ENCODE peak calls at places on chromosomes 16 and 17, in seven cellular contexts. Z is kidney, I is A549, K is GM23338, S is pancreas, Y is mesendoderm, W is ovary. D is an unnamed sample. For H3K4me1, the result is how much of the 10 kb centered on the place peaks cover.

GRCh38 chr16:46673320-46674013 is 15.5 kb downstream of the VPS35 start:
- DNase-seq in K (peak), Z (no peak), I (peak), Y (peak), W (no peak), S (peak), D (peak)

GRCh38 chr17:66633322-66633965 is 201.5 kb upstream of the CACNG5 start:
- DNase-seq in W (no peak), K (no peak), Y (no peak), S (no peak), I (no peak), Z (no peak), D (no peak)

GRCh38 chr16:69417537-69418199 is 6.8 kb upstream of the CYB5B start:
- DNase-seq in I (peak), W (no peak), Y (peak), Z (no peak), K (peak), S (no peak), D (no peak)

GRCh38 chr17:62187681-62188080 is 122.6 kb upstream of the MED13 start:
- DNase-seq in Z (no peak), S (no peak), I (no peak), W (no peak), K (no peak), Y (peak), D (peak)

GRCh38 chr17:61970030-61970429 is 42.2 kb upstream of the INTS2 start:
- DNase-seq in Z (no peak), I (no peak), S (no peak), W (no peak), K (no peak), Y (no peak), D (no peak)

GRCh38 chr16:82660078-82660645 is 33.4 kb downstream of the CDH13 start:
- DNase-seq in S (no peak), Y (no peak), I (no peak), K (peak), W (no peak), Z (peak), D (peak)

GRCh38 chr17:71085238-71086033 is 916.1 kb downstream of the KCNJ2 start:
- DNase-seq in I (peak), Z (no peak), S (no peak), W (no peak), Y (peak), K (peak), D (peak)

GRCh38 chr17:14048169-14048568 is 21.1 kb upstream of the COX10 start:
- DNase-seq in K (peak), Y (peak), S (no peak), Z (no peak), W (no peak), I (peak), D (no peak)

GRCh38 chr16:16148755-16149154 is 74.5 kb downstream of the ABCC6 start:
- DNase-seq in S (no peak), I (no peak), K (no peak), Z (peak), Y (peak), W (no peak), D (no peak)

GRCh38 chr16:24344791-24345190 is 88.7 kb downstream of the CACNG3 start:
- DNase-seq in Z (no peak), K (no peak), W (no peak), S (no peak), I (no peak), Y (peak), D (no peak)

GRCh38 chr16:53829186-53829747 is 125.3 kb downstream of the FTO start:
- DNase-seq in S (no peak), W (no peak), Y (no peak), K (no peak), I (no peak), Z (no peak), D (no peak)

GRCh38 chr17:19958023-19958422 is 19.6 kb downstream of the AKAP10 start:
- DNase-seq in Z (no peak), Y (peak), W (no peak), K (peak), S (no peak), I (peak), D (no peak)

GRCh38 chr17:13475574-13476223 is 126.0 kb downstream of the HS3ST3A1 start:
- DNase-seq in Z (no peak), Y (no peak), W (no peak), S (no peak), K (no peak), I (no peak), D (no peak)

GRCh38 chr17:45018514-45019176 is 32.8 kb downstream of the DCAKD start:
- DNase-seq in K (peak), Z (no peak), S (no peak), W (peak), Y (no peak), I (no peak), D (no peak)

GRCh38 chr16:86298166-86299131 is 211.9 kb upstream of the FOXF1 start:
- DNase-seq in Z (no peak), S (no peak), I (no peak), K (no peak), Y (no peak), W (no peak), D (no peak)

GRCh38 chr16:27218756-27219155 is 15.4 kb downstream of the KDM8 start:
- DNase-seq in Y (no peak), W (no peak), Z (no peak), S (no peak), K (no peak), I (no peak), D (no peak)

GRCh38 chr17:78478757-78479297 is 98.4 kb downstream of the DNAH17 start:
- DNase-seq in K (no peak), Z (no peak), Y (no peak), S (no peak), W (no peak), I (no peak), D (no peak)

GRCh38 chr17:20127660-20128413 is 118.7 kb downstream of the SPECC1 start:
- DNase-seq in Z (no peak), K (no peak), S (no peak), I (no peak), W (no peak), Y (no peak), D (peak)

GRCh38 chr17:16106161-16106891 is 106.7 kb downstream of the TTC19 start:
- DNase-seq in Z (no peak), S (no peak), K (no peak), I (no peak), W (peak), Y (no peak), D (peak)

GRCh38 chr17:13393841-13394710 is 207.7 kb downstream of the HS3ST3A1 start:
- DNase-seq in I (no peak), Y (no peak), Z (no peak), K (no peak), W (no peak), S (no peak), D (peak)

GRCh38 chr17:36807496-36808180 is 129.6 kb upstream of the LHX1 start:
- DNase-seq in S (no peak), K (peak), W (no peak), Y (peak), Z (no peak), I (no peak), D (no peak)

GRCh38 chr17:40922239-40922638 is 15.2 kb downstream of the KRT23 start:
- DNase-seq in W (no peak), I (peak), Y (peak), S (peak), K (no peak), Z (no peak), D (peak)

GRCh38 chr16:66484453-66485213 is 57.5 kb downstream of the BEAN1 start:
- DNase-seq in Z (no peak), K (no peak), I (no peak), W (no peak), S (no peak), Y (no peak), D (no peak)

GRCh38 chr16:4689864-4690704 is 3.3 kb upstream of the NUDT16L1 start:
- DNase-seq in I (no peak), Y (no peak), K (no peak), S (peak), W (no peak), Z (peak), D (no peak)

GRCh38 chr17:68182016-68182315 is 65.9 kb upstream of the AMZ2 start:
- DNase-seq in Y (no peak), S (no peak), W (no peak), Z (no peak), I (no peak), K (no peak), D (no peak)

GRCh38 chr17:19724501-19725420 is 8.4 kb upstream of the SLC47A2 start:
- DNase-seq in Y (no peak), S (peak), I (no peak), K (no peak), Z (peak), W (peak), D (no peak)

GRCh38 chr17:61452301-61453290 is at the start of gene TBX4:
- DNase-seq in Y (no peak), S (no peak), I (no peak), W (no peak), K (peak), Z (no peak), D (no peak)

GRCh38 chr17:79822583-79823124 is 16.6 kb downstream of the CBX4 start:
- DNase-seq in I (no peak), W (no peak), Y (no peak), S (no peak), Z (no peak), K (no peak), D (no peak)

GRCh38 chr16:87541004-87541881 is 48.4 kb upstream of the ZCCHC14 start:
- DNase-seq in W (peak), Y (no peak), S (no peak), K (no peak), Z (no peak), I (no peak), D (no peak)

GRCh38 chr17:40278414-40278813 is 9.3 kb upstream of the CDC6 start:
- DNase-seq in I (no peak), W (no peak), S (no peak), K (no peak), Y (no peak), Z (no peak), D (no peak)

GRCh38 chr17:48513097-48513496 is 17.7 kb downstream of the HOXB1 start:
- DNase-seq in I (no peak), K (no peak), Z (no peak), W (no peak), Y (no peak), S (no peak), D (peak)

GRCh38 chr17:17837380-17837821 is 615 bp upstream of the SREBF1 start:
- DNase-seq in Y (peak), Z (peak), I (peak), W (no peak), K (peak), S (no peak), D (no peak)
- H3K4me3 ChIP-seq in Y (no peak), Z (no peak), I (peak), W (peak), K (peak), S (no peak), D (peak)

DNA sequence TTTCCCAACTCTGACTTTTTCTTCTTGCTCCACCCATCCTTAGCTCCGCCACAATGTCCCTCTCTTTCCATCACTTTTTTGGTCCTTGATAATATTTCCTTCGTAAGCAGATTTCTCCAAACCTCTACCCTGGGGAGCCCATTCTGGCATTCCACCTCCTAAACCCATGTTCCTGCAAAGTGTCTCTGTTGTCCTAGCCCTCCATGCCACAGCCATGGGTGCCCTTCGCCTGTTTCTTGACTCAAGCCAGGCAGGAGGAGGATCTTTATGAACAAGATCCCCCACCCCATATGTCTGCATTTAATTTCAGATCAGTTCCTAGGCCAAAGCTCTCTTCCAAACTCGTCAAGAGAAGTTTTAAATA is 42.3 kb downstream of the GAS7 start:
- DNase-seq in I (no peak), Y (no peak), W (no peak), S (no peak), K (no peak), Z (no peak), D (no peak)
- H3K27ac ChIP-seq in I (no peak), Y (no peak), W (no peak), S (peak), K (no peak), Z (no peak), D (no peak)

GRCh38 chr17:81711814-81712467 is at the start of gene SLC25A10:
- DNase-seq in Z (peak), K (peak), I (peak), S (peak), Y (peak), W (peak), D (peak)
- H3K4me1 ChIP-seq in Z (under half), K (under half), I (under half), S (under half), Y (under half), W (under half), D (under half)

DNA sequence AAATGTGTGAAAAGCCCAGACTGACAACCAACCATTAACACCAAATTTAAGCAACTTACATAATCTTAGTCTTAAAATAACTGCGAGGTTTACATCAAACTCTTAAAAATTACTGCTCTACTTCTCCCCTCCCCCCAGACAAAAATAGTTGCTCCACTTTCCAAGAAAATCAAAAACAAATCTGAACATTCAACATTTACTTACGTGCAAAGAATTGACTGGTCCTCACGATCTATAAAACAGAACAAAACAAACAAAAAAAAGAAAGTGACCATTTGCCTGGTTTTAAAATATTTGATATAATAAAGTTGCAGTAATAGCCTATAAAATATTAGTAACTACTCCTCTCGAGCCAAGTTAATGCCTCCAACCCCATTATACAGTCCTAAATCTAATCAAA is 41.6 kb downstream of the MYH10 start:
- DNase-seq in K (no peak), I (no peak), Y (no peak), W (no peak), Z (no peak), S (no peak), D (no peak)
- H3K4me3 ChIP-seq in K (no peak), I (no peak), Y (no peak), W (no peak), Z (no peak), S (no peak), D (no peak)

GRCh38 chr17:335691-336090 is 16.9 kb downstream of the RPH3AL start:
- DNase-seq in Y (peak), K (peak), I (no peak), S (peak), W (peak), Z (peak), D (peak)

GRCh38 chr17:332023-332422 is 20.6 kb downstream of the RPH3AL start:
- DNase-seq in S (no peak), I (no peak), Z (peak), Y (no peak), K (no peak), W (peak), D (no peak)

GRCh38 chr17:332558-333322 is 19.9 kb downstream of the RPH3AL start:
- DNase-seq in K (no peak), W (peak), S (no peak), I (no peak), Y (peak), Z (peak), D (peak)

GRCh38 chr17:334974-335481 is 17.6 kb downstream of the RPH3AL start:
- DNase-seq in Z (peak), S (no peak), K (no peak), W (no peak), Y (no peak), I (no peak), D (no peak)

GRCh38 chr17:333626-334396 is 18.8 kb downstream of the RPH3AL start:
- DNase-seq in S (peak), W (peak), I (no peak), K (peak), Z (peak), Y (peak), D (peak)
- H3K27ac ChIP-seq in S (peak), W (peak), I (no peak), K (no peak), Z (peak), Y (no peak), D (peak)

GRCh38 chr17:33335491-33336173 is 42.5 kb upstream of the ASIC2 start:
- DNase-seq in I (no peak), S (no peak), K (peak), W (no peak), Z (no peak), Y (peak), D (no peak)
- H3K4me1 ChIP-seq in I (under half), S (under half), K (under half), W (under half), Z (under half), Y (under half), D (under half)

GRCh38 chr16:30434852-30435251 is 5.0 kb upstream of the DCTPP1 start:
- DNase-seq in K (no peak), I (no peak), W (no peak), Y (no peak), Z (no peak), S (no peak), D (no peak)
- H3K4me3 ChIP-seq in K (no peak), I (no peak), W (no peak), Y (no peak), Z (no peak), S (no peak), D (no peak)

D was measured in cardiac muscle cell.